ENCODE peak calls at places on chromosome 19, in six cellular contexts. L is SJCRH30; R is PC-3; Q is CD4-positive, CD25-positive, alpha-beta regulatory T cell; Y is naive thymus-derived CD4-positive, alpha-beta T cell; I is lung. N is an unnamed sample. For H3K4me1, the result is how much of the 10 kb centered on the place peaks cover.

GRCh38 chr19:18349524-18350128 is 9.2 kb downstream of the PGPEP1 start:
- DNase-seq in Y (no peak), L (peak), Q (no peak), R (peak), I (peak), N (peak)

GRCh38 chr19:29088761-29089160 is 124.2 kb downstream of the UQCRFS1 start:
- DNase-seq in I (no peak), Q (no peak), Y (no peak), L (no peak), R (no peak), N (no peak)

GRCh38 chr19:1554968-1555801 is 12.9 kb downstream of the MEX3D start:
- DNase-seq in R (no peak), Y (no peak), Q (no peak), L (no peak), I (no peak), N (no peak)

GRCh38 chr19:52138614-52139290 is 986 bp downstream of the ZNF616 start:
- DNase-seq in Y (no peak), Q (no peak), I (no peak), R (peak), L (peak), N (peak)

GRCh38 chr19:18763674-18764590 is 27.2 kb downstream of the COMP start:
- DNase-seq in Y (no peak), L (peak), R (peak), I (peak), Q (no peak), N (no peak)

GRCh38 chr19:35373492-35373891 is 2.6 kb downstream of the GPR42 start:
- DNase-seq in I (no peak), L (no peak), Q (no peak), Y (no peak), R (no peak), N (no peak)

GRCh38 chr19:315811-316210 is 24.6 kb upstream of the PLPP2 start:
- DNase-seq in I (no peak), Q (no peak), R (no peak), Y (no peak), L (no peak), N (no peak)

GRCh38 chr19:40512473-40513344 is 45.9 kb downstream of the SPTBN4 start:
- DNase-seq in Q (no peak), L (no peak), I (no peak), Y (no peak), R (no peak), N (no peak)

GRCh38 chr19:23996549-23996948 is 81.9 kb downstream of the ZNF726 start:
- DNase-seq in Y (no peak), L (peak), R (peak), I (no peak), Q (no peak), N (no peak)

GRCh38 chr19:11578342-11579142 is 1.1 kb upstream of the ACP5 start:
- DNase-seq in R (no peak), Q (peak), I (peak), L (peak), Y (peak), N (peak)

GRCh38 chr19:16702123-16702522 is 17.5 kb upstream of the NWD1 start:
- DNase-seq in Y (no peak), Q (no peak), R (no peak), L (peak), I (peak), N (no peak)

GRCh38 chr19:947090-947706 is 21.4 kb downstream of the ARID3A start:
- DNase-seq in Y (no peak), R (no peak), I (no peak), Q (no peak), L (no peak), N (no peak)

GRCh38 chr19:55382522-55383054 is 1.5 kb downstream of the TMEM238 start:
- DNase-seq in Q (no peak), R (no peak), I (no peak), L (no peak), Y (no peak), N (no peak)
- H3K4me3 ChIP-seq in Q (no peak), R (peak), I (no peak), L (no peak), Y (no peak), N (no peak)

GRCh38 chr19:5126498-5127223 is 157.7 kb downstream of the KDM4B start:
- DNase-seq in Y (no peak), R (no peak), I (no peak), Q (no peak), L (no peak), N (no peak)

GRCh38 chr19:5128251-5128931 is 159.5 kb downstream of the KDM4B start:
- DNase-seq in Q (no peak), R (no peak), I (no peak), L (peak), Y (no peak), N (no peak)

GRCh38 chr19:5128932-5129389 is 160.0 kb downstream of the KDM4B start:
- DNase-seq in L (peak), R (no peak), Q (no peak), Y (no peak), I (no peak), N (no peak)

GRCh38 chr19:5125797-5126497 is 157.0 kb downstream of the KDM4B start:
- DNase-seq in I (no peak), R (no peak), L (no peak), Q (no peak), Y (no peak), N (no peak)

DNA sequence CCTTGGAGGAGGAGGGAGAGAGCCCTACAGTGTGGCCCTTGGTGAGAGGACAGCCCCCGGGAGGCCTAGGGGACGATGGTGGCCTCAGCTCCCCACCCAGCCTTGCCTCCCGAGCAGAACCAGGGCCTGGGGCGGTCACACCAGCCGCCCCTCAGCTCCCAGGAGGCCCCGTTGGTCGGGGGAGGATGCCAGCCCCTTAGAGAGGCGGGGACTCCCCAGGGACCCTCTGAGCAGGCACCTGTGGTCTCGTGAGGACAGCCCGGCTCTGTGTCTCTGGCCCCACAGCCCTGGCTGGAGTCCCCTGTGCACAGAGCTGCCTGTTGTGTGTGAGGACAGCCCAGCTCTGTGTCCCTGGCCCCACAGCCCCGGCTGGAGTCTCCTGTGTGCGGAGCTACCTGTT is 158.8 kb downstream of the KDM4B start:
- DNase-seq in R (no peak), Y (no peak), Q (no peak), L (peak), I (no peak), N (no peak)
- H3K4me1 ChIP-seq in R (under half), Y (under half), Q (under half), L (under half), I (under half), N (under half)

DNA sequence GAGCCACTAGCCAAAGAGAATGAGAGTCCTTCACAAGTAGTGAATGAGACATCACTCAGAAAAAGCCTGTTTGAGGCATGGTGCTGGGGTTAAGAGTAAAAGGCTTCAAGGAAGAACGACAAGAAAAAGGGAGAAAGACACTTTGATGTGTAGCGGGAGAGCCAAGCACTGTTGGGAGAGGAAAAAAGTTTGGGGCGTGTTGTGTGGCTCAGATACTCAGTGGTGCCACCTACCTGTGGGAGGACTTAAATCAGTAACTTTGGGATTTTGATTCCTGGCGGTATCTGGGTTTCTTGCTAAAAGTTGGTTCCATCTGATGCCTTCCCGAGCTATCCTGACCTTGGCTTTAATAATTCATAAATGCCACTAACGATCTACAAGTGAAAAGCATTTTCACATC is 12.3 kb downstream of the ELSPBP1 start:
- DNase-seq in L (peak), R (no peak), Y (no peak), Q (no peak), I (no peak), N (no peak)
- H3K4me3 ChIP-seq in L (no peak), R (no peak), Y (no peak), Q (no peak), I (no peak), N (no peak)

DNA sequence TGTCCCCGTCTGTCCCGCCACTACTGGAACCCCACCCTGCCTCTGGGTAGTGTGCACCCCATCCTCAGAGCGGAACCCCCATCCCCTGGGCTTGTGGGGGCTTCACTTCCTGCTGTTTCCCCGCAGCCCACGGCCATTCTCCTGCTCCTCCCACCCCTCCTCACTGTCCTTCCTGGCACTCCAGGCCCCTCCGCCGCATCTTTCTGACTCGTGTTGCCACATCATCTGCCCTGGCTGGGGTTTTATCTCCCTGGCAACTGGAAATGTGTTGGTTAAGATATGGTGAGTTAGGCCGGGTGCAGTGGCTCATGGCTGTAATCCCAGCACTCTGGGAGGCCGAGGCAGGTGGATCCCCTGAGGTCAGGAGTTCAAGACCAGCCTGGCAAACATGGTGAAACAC is 37.3 kb downstream of the KDM4B start:
- DNase-seq in Q (no peak), I (no peak), R (peak), L (no peak), Y (no peak), N (no peak)
- H3K4me1 ChIP-seq in Q (under half), I (under half), R (under half), L (under half), Y (under half), N (under half)

GRCh38 chr19:4557971-4558941 is 1.2 kb downstream of the SEMA6B start:
- DNase-seq in Y (peak), L (no peak), Q (peak), R (peak), I (no peak), N (no peak)
- H3K4me3 ChIP-seq in Y (no peak), L (no peak), Q (no peak), R (no peak), I (peak), N (no peak)

DNA sequence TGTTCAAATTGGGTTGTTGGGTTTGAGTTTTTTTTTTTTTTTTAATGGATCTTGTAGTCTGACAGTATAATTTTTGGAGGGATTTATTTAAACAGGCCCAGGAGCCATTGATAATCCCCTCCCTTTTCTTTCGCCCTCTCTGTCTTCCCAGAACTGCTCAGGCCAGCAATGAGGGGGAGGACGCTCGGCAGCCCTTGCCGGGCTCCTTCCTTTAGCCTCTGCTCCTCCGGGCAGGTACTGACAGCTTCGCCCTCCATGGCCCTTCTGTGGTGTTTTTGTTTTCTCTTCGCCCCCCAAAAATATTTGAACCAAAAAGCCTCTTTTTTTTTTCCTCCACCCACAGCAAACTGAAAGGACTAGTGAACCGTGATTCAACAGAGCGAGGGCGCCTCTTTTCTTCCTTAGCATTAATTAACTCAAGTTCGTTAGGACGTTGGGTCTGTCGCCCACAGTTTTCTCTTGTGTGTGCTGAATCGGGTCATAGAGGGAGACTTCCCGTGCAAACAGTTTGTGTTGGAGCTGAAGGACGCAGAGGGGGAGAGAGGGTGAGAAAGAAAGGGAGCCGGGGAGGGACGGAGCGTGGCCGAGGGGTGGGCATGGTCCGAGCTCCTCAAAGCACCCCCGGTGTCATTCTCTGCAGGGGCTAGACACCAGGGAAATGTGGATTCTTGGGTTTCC is 21.5 kb downstream of the NFIX start:
- DNase-seq in Y (no peak), Q (no peak), R (peak), L (no peak), I (no peak), N (no peak)
- H3K4me1 ChIP-seq in Y (under half), Q (under half), R (half or more), L (under half), I (under half), N (under half)

DNA sequence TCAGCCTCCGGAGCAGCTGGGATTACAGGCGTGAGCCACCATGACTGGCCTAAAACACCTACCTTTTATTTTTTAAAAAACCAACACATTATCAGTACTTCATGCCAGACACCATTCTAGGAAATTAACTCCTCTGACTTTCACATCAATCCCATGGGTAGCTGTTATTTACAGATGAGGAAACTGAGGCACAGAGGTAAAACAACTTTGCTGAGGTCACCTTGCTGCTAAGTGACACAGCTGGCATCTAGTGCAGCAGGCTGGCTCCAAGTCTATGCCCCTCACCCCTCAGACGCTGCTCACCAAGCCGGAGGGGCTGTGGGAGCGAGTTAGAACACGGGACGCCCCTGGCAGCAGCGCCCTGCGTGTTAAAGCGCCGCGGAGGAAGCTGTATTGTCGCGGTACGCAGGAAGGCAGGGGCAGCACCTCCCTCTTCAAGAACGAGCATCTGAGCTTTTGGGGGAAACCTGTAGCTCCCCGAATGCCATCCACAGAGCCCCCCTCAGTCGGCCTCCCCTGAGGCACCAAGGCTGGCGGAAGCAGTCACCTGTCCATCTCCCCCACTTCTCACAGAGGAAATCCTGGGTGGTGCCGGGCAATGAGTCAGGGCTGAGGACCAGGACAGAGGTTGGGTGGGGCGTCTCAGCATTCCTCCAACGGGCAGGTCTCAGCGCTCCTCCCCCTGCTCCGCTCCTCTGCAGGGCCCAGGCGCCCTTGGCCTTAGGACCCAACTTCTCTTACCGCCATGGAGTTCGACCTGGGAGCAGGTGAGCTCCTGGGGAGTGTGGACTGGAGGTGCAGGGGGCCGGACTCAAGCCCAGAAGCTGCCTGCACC is at the start of gene C19orf33:
- DNase-seq in Y (no peak), L (no peak), I (peak), Q (no peak), R (peak), N (peak)
- H3K4me3 ChIP-seq in Y (no peak), L (no peak), I (peak), Q (no peak), R (peak), N (peak)

GRCh38 chr19:45496349-45496953 is 396 bp downstream of the RTN2 start:
- DNase-seq in R (peak), I (no peak), Y (peak), L (peak), Q (no peak), N (peak)
- H3K4me1 ChIP-seq in R (under half), I (under half), Y (under half), L (under half), Q (under half), N (under half)

DNA sequence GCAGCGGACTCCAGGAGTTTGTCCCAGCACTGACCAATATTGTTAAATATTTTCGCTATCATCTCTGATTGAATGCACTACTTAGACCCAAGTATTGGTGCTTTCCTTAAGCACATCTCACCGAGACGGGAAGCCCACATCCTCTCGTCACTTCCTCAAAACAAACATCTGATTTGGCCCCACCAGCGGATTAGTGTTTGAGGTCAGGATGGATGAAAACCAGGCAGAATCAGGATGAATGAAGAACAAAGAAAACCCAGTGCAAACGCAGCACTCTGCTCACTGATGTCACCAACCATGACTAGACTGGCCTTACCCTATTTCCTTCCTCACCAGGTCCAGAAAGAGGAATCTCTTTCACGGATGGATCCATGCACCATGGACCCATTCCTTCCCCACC is 6.0 kb downstream of the PLAUR start:
- DNase-seq in Q (no peak), L (no peak), R (no peak), I (no peak), Y (peak), N (no peak)
- H3K4me3 ChIP-seq in Q (no peak), L (no peak), R (no peak), I (no peak), Y (no peak), N (no peak)